ENCODE peak calls at places on chromosomes 1 and 21, in six cellular contexts. U is endothelial cell of umbilical vein, X is head of caudate nucleus, R is right cardiac atrium, C is amniotic stem cell, A is OCI-LY7. L is an unnamed sample.

GRCh38 chr1:21378705-21379494 is 61.0 kb upstream of the NBPF3 start:
- DNase-seq in U (no peak), X (no peak), R (no peak), C (no peak), A (no peak), L (no peak)

GRCh38 chr1:23593042-23593521 is 33.8 kb upstream of the ID3 start:
- DNase-seq in U (no peak), X (no peak), R (no peak), C (no peak), A (peak), L (no peak)

GRCh38 chr1:145942891-145943290 is 14.9 kb downstream of the LIX1L start:
- DNase-seq in U (no peak), X (no peak), R (no peak), C (no peak), A (no peak), L (no peak)

GRCh38 chr1:233445737-233446136 is 118.2 kb downstream of the MAP3K21 start:
- DNase-seq in U (no peak), X (no peak), R (no peak), C (no peak), A (no peak), L (no peak)

GRCh38 chr1:234960722-234961467 is 167.7 kb downstream of the TOMM20 start:
- DNase-seq in U (peak), X (no peak), R (no peak), C (no peak), A (no peak), L (no peak)

GRCh38 chr1:39646232-39647081 is 7.0 kb upstream of the HEYL start:
- DNase-seq in U (no peak), X (no peak), R (peak), C (no peak), A (peak), L (no peak)

GRCh38 chr1:92961896-92962752 is 862 bp upstream of the DIPK1A start:
- DNase-seq in U (peak), X (no peak), R (peak), C (peak), A (peak), L (peak)

GRCh38 chr1:225830823-225831222 is 20.9 kb downstream of the EPHX1 start:
- DNase-seq in U (no peak), X (no peak), R (no peak), C (no peak), A (no peak), L (no peak)

GRCh38 chr21:28298251-28298672 is 694.4 kb downstream of the LTN1 start:
- DNase-seq in U (peak), X (no peak), R (no peak), C (no peak), A (no peak), L (no peak)

GRCh38 chr1:39159224-39160036 is 45.1 kb upstream of the MACF1 start:
- DNase-seq in U (peak), X (no peak), R (no peak), C (no peak), A (no peak), L (no peak)

GRCh38 chr1:226268421-226269124 is 40.4 kb downstream of the LIN9 start:
- DNase-seq in U (peak), X (no peak), R (no peak), C (peak), A (no peak), L (peak)

GRCh38 chr1:190178827-190179226 is 298.8 kb downstream of the BRINP3 start:
- DNase-seq in U (no peak), X (no peak), R (no peak), C (no peak), A (no peak), L (no peak)

GRCh38 chr1:236018885-236019453 is 45.9 kb downstream of the NID1 start:
- DNase-seq in U (no peak), X (no peak), R (peak), C (no peak), A (no peak), L (no peak)

GRCh38 chr1:19156676-19157075 is 53.4 kb downstream of the UBR4 start:
- DNase-seq in U (peak), X (no peak), R (peak), C (no peak), A (no peak), L (no peak)

GRCh38 chr21:16534408-16535099 is 804.8 kb downstream of the USP25 start:
- DNase-seq in U (peak), X (peak), R (peak), C (no peak), A (no peak), L (no peak)

GRCh38 chr1:202107321-202107761 is 15.4 kb upstream of the GPR37L1 start:
- DNase-seq in U (no peak), X (no peak), R (peak), C (no peak), A (no peak), L (no peak)

GRCh38 chr21:46517361-46517760 is 58.7 kb downstream of the DIP2A start:
- DNase-seq in U (no peak), X (peak), R (peak), C (no peak), A (no peak), L (no peak)

GRCh38 chr1:192943108-192943507 is 116.1 kb downstream of the UCHL5 start:
- DNase-seq in U (no peak), X (no peak), R (no peak), C (no peak), A (no peak), L (no peak)

GRCh38 chr1:201709564-201710295 is 119.2 kb upstream of the IPO9 start:
- DNase-seq in U (peak), X (peak), R (peak), C (peak), A (peak), L (peak)

GRCh38 chr1:10779201-10779600 is 17.2 kb downstream of the CASZ1 start:
- DNase-seq in U (no peak), X (no peak), R (no peak), C (no peak), A (no peak), L (no peak)

GRCh38 chr1:109772658-109773202 is 9.0 kb upstream of the EPS8L3 start:
- DNase-seq in U (no peak), X (no peak), R (peak), C (no peak), A (no peak), L (no peak)

GRCh38 chr1:32963746-32964460 is 706 bp downstream of the RNF19B start:
- DNase-seq in U (peak), X (peak), R (peak), C (no peak), A (peak), L (no peak)

GRCh38 chr1:41754540-41754939 is 164.2 kb downstream of the HIVEP3 start:
- DNase-seq in U (no peak), X (no peak), R (no peak), C (no peak), A (peak), L (no peak)